ENCODE peak calls at places on chromosomes 3 and 15, in seven cellular contexts. E is BJ; C is foreskin fibroblast; O is Kasumi-1; Q is NCI-H1092; M is stimulated activated CD4-positive, alpha-beta T cell treated with anti-CD3 and anti-CD28 coated beads, Interleukin-2, amount 100 ng/mL, for 24 hours; B is cardiac fibroblast. V is an unnamed sample.

GRCh38 chr3:172138792-172139507 is 99.6 kb downstream of the FNDC3B start:
- DNase-seq in E (no peak), B (peak), Q (no peak), M (peak), O (peak), C (peak), V (peak)

GRCh38 chr15:95119041-95119440 is 887.7 kb downstream of the MCTP2 start:
- DNase-seq in O (no peak), E (no peak), C (no peak), Q (no peak), M (no peak), B (no peak), V (no peak)

GRCh38 chr3:23450051-23450450 is 246.9 kb downstream of the UBE2E2 start:
- DNase-seq in C (no peak), O (no peak), Q (no peak), E (no peak), B (no peak), M (no peak), V (no peak)

GRCh38 chr3:153599685-153600084 is 437.7 kb downstream of the RAP2B start:
- DNase-seq in O (no peak), E (peak), M (no peak), Q (no peak), B (peak), C (peak), V (no peak)

GRCh38 chr3:64957639-64958038 is 269.8 kb upstream of the ADAMTS9 start:
- DNase-seq in Q (no peak), O (no peak), C (no peak), B (peak), M (no peak), E (no peak), V (no peak)

GRCh38 chr3:151047636-151048035 is 37.8 kb upstream of the MED12L start:
- DNase-seq in M (no peak), O (no peak), E (no peak), C (no peak), B (peak), Q (no peak), V (no peak)

GRCh38 chr15:71443538-71443937 is 328.3 kb downstream of the THSD4 start:
- DNase-seq in E (no peak), O (peak), B (peak), M (peak), C (peak), Q (peak), V (peak)

GRCh38 chr3:17304969-17305368 is 420.2 kb downstream of the PLCL2 start:
- DNase-seq in Q (no peak), M (no peak), O (no peak), E (no peak), B (no peak), C (no peak), V (no peak)

GRCh38 chr3:12922881-12923431 is 81.6 kb upstream of the RPL32 start:
- DNase-seq in Q (no peak), B (no peak), C (no peak), M (no peak), O (no peak), E (no peak), V (no peak)

GRCh38 chr3:45035441-45036301 is 9.6 kb downstream of the CLEC3B start:
- DNase-seq in B (peak), E (no peak), O (no peak), Q (no peak), C (peak), M (peak), V (no peak)

GRCh38 chr15:70328137-70329115 is 230.7 kb upstream of the TLE3 start:
- DNase-seq in O (no peak), Q (no peak), M (no peak), E (peak), B (peak), C (no peak), V (peak)

GRCh38 chr3:10988003-10988402 is 4.5 kb upstream of the SLC6A1 start:
- DNase-seq in M (no peak), O (no peak), C (no peak), Q (no peak), B (no peak), E (no peak), V (no peak)

GRCh38 chr3:39849992-39850706 is 40.7 kb downstream of the MYRIP start:
- DNase-seq in O (peak), B (no peak), C (no peak), M (no peak), E (no peak), Q (peak), V (no peak)

GRCh38 chr3:88809993-88810392 is 297.4 kb upstream of the EPHA3 start:
- DNase-seq in O (no peak), Q (no peak), M (no peak), E (no peak), B (peak), C (no peak), V (no peak)

GRCh38 chr3:189977174-189977573 is 143.5 kb downstream of the P3H2 start:
- DNase-seq in B (no peak), E (no peak), C (no peak), M (no peak), Q (no peak), O (no peak), V (no peak)

GRCh38 chr3:159804726-159805410 is 183.8 kb upstream of the IL12A start:
- DNase-seq in O (peak), M (no peak), Q (peak), C (peak), E (no peak), B (peak), V (peak)

GRCh38 chr3:77159182-77159581 is 119.3 kb downstream of the ROBO2 start:
- DNase-seq in O (peak), B (no peak), C (no peak), M (no peak), E (no peak), Q (no peak), V (no peak)

GRCh38 chr3:89113887-89114840 is 6.7 kb downstream of the EPHA3 start:
- DNase-seq in Q (peak), M (peak), C (peak), E (no peak), O (peak), B (peak), V (no peak)

GRCh38 chr3:96813820-96814580 is 394 bp upstream of the EPHA6 start:
- DNase-seq in E (no peak), O (peak), C (peak), M (no peak), B (peak), Q (peak), V (peak)

GRCh38 chr15:68643216-68643830 is 64.5 kb downstream of the CORO2B start:
- DNase-seq in M (no peak), E (no peak), Q (no peak), B (no peak), C (no peak), O (no peak), V (no peak)

GRCh38 chr3:139353920-139354556 is 10.2 kb downstream of the MRPS22 start:
- DNase-seq in B (peak), C (peak), M (no peak), Q (peak), E (no peak), O (peak), V (peak)

GRCh38 chr15:35445891-35446290 is 100.1 kb downstream of the DPH6 start:
- DNase-seq in Q (no peak), E (no peak), B (peak), O (no peak), C (no peak), M (no peak), V (no peak)

GRCh38 chr15:29043731-29044485 is 158.1 kb downstream of the APBA2 start:
- DNase-seq in M (no peak), Q (no peak), E (peak), C (peak), O (no peak), B (peak), V (peak)

GRCh38 chr3:138180375-138181029 is 5.8 kb upstream of the DBR1 start:
- DNase-seq in E (no peak), O (peak), C (peak), B (peak), Q (peak), M (no peak), V (peak)

GRCh38 chr3:134441321-134441720 is 44.5 kb downstream of the ANAPC13 start:
- DNase-seq in Q (no peak), M (no peak), O (no peak), E (no peak), C (no peak), B (no peak), V (no peak)

GRCh38 chr3:56693750-56694149 is 10.7 kb upstream of the TASOR start:
- DNase-seq in B (no peak), Q (no peak), E (no peak), O (peak), C (no peak), M (no peak), V (peak)

GRCh38 chr3:129624347-129625070 is 18.0 kb upstream of the PLXND1 start:
- DNase-seq in O (peak), B (peak), Q (no peak), M (no peak), C (no peak), E (no peak), V (no peak)

GRCh38 chr15:37586976-37587375 is 347.5 kb upstream of the TMCO5A start:
- DNase-seq in E (no peak), C (peak), M (no peak), O (no peak), Q (no peak), B (peak), V (no peak)

GRCh38 chr15:33753012-33753411 is 215.3 kb upstream of the CHRM5 start:
- DNase-seq in M (no peak), C (no peak), E (no peak), B (no peak), O (no peak), Q (no peak), V (no peak)

GRCh38 chr15:56805466-56806146 is 72.3 kb upstream of the ZNF280D start:
- DNase-seq in M (peak), Q (no peak), E (peak), C (peak), O (peak), B (peak), V (peak)

GRCh38 chr15:73956276-73957086 is 30.2 kb downstream of the LOXL1 start:
- DNase-seq in C (peak), E (peak), O (no peak), Q (no peak), B (peak), M (no peak), V (no peak)

GRCh38 chr15:45372032-45372995 is 6.0 kb downstream of the GATM start:
- DNase-seq in O (peak), C (no peak), M (no peak), Q (no peak), E (no peak), B (no peak), V (peak)

GRCh38 chr15:42138968-42139386 is 17.5 kb downstream of the PLA2G4F start:
- DNase-seq in Q (no peak), M (no peak), C (no peak), E (no peak), O (no peak), B (no peak), V (no peak)

GRCh38 chr3:116863842-116864626 is 154.5 kb downstream of the TUSC7 start:
- DNase-seq in C (peak), Q (peak), M (no peak), O (peak), B (peak), E (no peak), V (peak)

GRCh38 chr15:89088605-89089315 is 504 bp downstream of the ABHD2 start:
- DNase-seq in B (peak), E (no peak), C (no peak), Q (no peak), O (no peak), M (no peak), V (no peak)

GRCh38 chr15:73355866-73356265 is 12.9 kb downstream of the HCN4 start:
- DNase-seq in M (no peak), E (no peak), B (no peak), O (no peak), C (no peak), Q (no peak), V (no peak)

GRCh38 chr3:114900908-114901307 is 246.2 kb downstream of the ZBTB20 start:
- DNase-seq in E (no peak), M (no peak), Q (no peak), B (no peak), C (no peak), O (no peak), V (no peak)

GRCh38 chr15:101795455-101795854 is 7.9 kb upstream of the OR4F6 start:
- DNase-seq in B (peak), O (no peak), C (peak), Q (no peak), E (peak), M (no peak), V (no peak)

V was measured in pons.